ENCODE peak calls at places on chromosomes 16 and 17, in five cellular contexts. N is progenitor cell of endocrine pancreas, H is AG10803, U is transverse colon, C is astrocyte of the cerebellum. F is an unnamed sample.

GRCh38 chr17:72349508-72350472 is 229.0 kb downstream of the SOX9 start:
- DNase-seq in N (no peak), H (no peak), U (no peak), C (no peak), F (no peak)

GRCh38 chr17:72863511-72864175 is 228.8 kb downstream of the SLC39A11 start:
- DNase-seq in N (no peak), H (no peak), U (no peak), C (no peak), F (no peak)

GRCh38 chr17:43003542-43004172 is 2.9 kb upstream of the IFI35 start:
- DNase-seq in N (no peak), H (peak; percentile 71), U (no peak), C (no peak), F (no peak)

GRCh38 chr16:57679768-57680167 is 11.7 kb downstream of the ADGRG3 start:
- DNase-seq in N (no peak), H (no peak), U (no peak), C (no peak), F (no peak)

GRCh38 chr16:30741461-30741914 is 6.7 kb upstream of the PHKG2 start:
- DNase-seq in N (no peak), H (peak; percentile 83), U (peak; percentile 72), C (peak; percentile 71), F (no peak)

GRCh38 chr16:79272141-79272577 is 328.4 kb downstream of the MAF start:
- DNase-seq in N (no peak), H (no peak), U (peak; percentile 32), C (no peak), F (no peak)

GRCh38 chr17:39538875-39539274 is 68.8 kb downstream of the NEUROD2 start:
- DNase-seq in N (no peak), H (no peak), U (no peak), C (no peak), F (no peak)

GRCh38 chr17:4936436-4936835 is 3.4 kb downstream of the SLC25A11 start:
- DNase-seq in N (no peak), H (no peak), U (no peak), C (no peak), F (no peak)

GRCh38 chr17:49136335-49136734 is 3.8 kb downstream of the B4GALNT2 start:
- DNase-seq in N (no peak), H (no peak), U (no peak), C (no peak), F (no peak)

GRCh38 chr17:68431661-68432071 is 25.6 kb downstream of the WIPI1 start:
- DNase-seq in N (no peak), H (no peak), U (no peak), C (peak; percentile 15), F (no peak)

GRCh38 chr16:1546430-1546829 is 13.0 kb downstream of the TMEM204 start:
- DNase-seq in N (no peak), H (no peak), U (no peak), C (no peak), F (no peak)

GRCh38 chr17:4900231-4901107 is 1.1 kb downstream of the C17orf107 start:
- DNase-seq in N (no peak), H (no peak), U (peak; percentile 56), C (no peak), F (no peak)

GRCh38 chr17:82692268-82692667 is 6.2 kb downstream of the RAB40B start:
- DNase-seq in N (no peak), H (no peak), U (no peak), C (no peak), F (no peak)

GRCh38 chr16:9351440-9351839 is 260.0 kb downstream of the HAPSTR1 start:
- DNase-seq in N (no peak), H (no peak), U (peak; percentile 45), C (no peak), F (no peak)

GRCh38 chr17:6054372-6054771 is 15.8 kb upstream of the WSCD1 start:
- DNase-seq in N (no peak), H (no peak), U (no peak), C (no peak), F (no peak)

GRCh38 chr17:2018716-2019490 is 6.2 kb downstream of the RTN4RL1 start:
- DNase-seq in N (no peak), H (no peak), U (no peak), C (no peak), F (no peak)

GRCh38 chr17:520447-521167 is 168.0 kb upstream of the RPH3AL start:
- DNase-seq in N (no peak), H (no peak), U (no peak), C (no peak), F (no peak)

GRCh38 chr17:1275962-1276736 is 3.3 kb upstream of the TRARG1 start:
- DNase-seq in N (peak; percentile 66), H (peak; percentile 15), U (peak; percentile 71), C (no peak), F (no peak)

GRCh38 chr17:52143536-52143935 is 15.0 kb downstream of the CA10 start:
- DNase-seq in N (no peak), H (no peak), U (no peak), C (no peak), F (no peak)

GRCh38 chr17:3532106-3532858 is 25.3 kb downstream of the TRPV3 start:
- DNase-seq in N (no peak), H (no peak), U (no peak), C (no peak), F (no peak)

GRCh38 chr17:41624208-41625101 is at the start of gene KRT17:
- DNase-seq in N (no peak), H (no peak), U (no peak), C (no peak), F (no peak)

GRCh38 chr16:74291577-74292208 is 4.9 kb upstream of the PSMD7 start:
- DNase-seq in N (no peak), H (peak; percentile 30), U (no peak), C (no peak), F (no peak)

GRCh38 chr16:8853150-8853549 is 15.7 kb downstream of the CARHSP1 start:
- DNase-seq in N (no peak), H (no peak), U (no peak), C (no peak), F (no peak)

GRCh38 chr17:28570716-28571254 is 539 bp downstream of the PIGS start:
- DNase-seq in N (no peak), H (no peak), U (peak; percentile 53), C (no peak), F (no peak)

GRCh38 chr16:11393366-11393765 is 48.1 kb downstream of the RMI2 start:
- DNase-seq in N (no peak), H (no peak), U (no peak), C (no peak), F (no peak)

GRCh38 chr17:83187782-83188311 is 108.4 kb downstream of the METRNL start:
- DNase-seq in N (no peak), H (no peak), U (no peak), C (no peak), F (no peak)

GRCh38 chr16:1100084-1100800 is 4.2 kb upstream of the C1QTNF8 start:
- DNase-seq in N (no peak), H (no peak), U (no peak), C (no peak), F (no peak)

GRCh38 chr17:9115446-9116265 is 94.3 kb downstream of the NTN1 start:
- DNase-seq in N (no peak), H (peak; percentile 63), U (peak; percentile 48), C (peak; percentile 8), F (peak; percentile 24)

GRCh38 chr17:80793851-80794267 is 197.8 kb upstream of the CHMP6 start:
- DNase-seq in N (no peak), H (peak; percentile 20), U (no peak), C (no peak), F (no peak)

GRCh38 chr17:36947922-36948716 is 635 bp upstream of the AATF start:
- DNase-seq in N (no peak), H (no peak), U (no peak), C (no peak), F (no peak)

GRCh38 chr16:27991876-27992275 is 71.6 kb downstream of the GSG1L start:
- DNase-seq in N (no peak), H (no peak), U (no peak), C (no peak), F (no peak)

GRCh38 chr16:50603206-50604064 is 55.2 kb downstream of the NKD1 start:
- DNase-seq in N (no peak), H (peak; percentile 96), U (peak; percentile 33), C (peak; percentile 64), F (peak; percentile 36)

GRCh38 chr17:75693500-75694481 is 26.7 kb downstream of the SAP30BP start:
- DNase-seq in N (no peak), H (peak; percentile 98), U (peak; percentile 63), C (peak; percentile 83), F (peak; percentile 68)
- TF ChIP-seq CTCF in N (no peak), H (peak; percentile 49), U (no peak), C (peak; percentile 8), F (peak; percentile 26)

DNA sequence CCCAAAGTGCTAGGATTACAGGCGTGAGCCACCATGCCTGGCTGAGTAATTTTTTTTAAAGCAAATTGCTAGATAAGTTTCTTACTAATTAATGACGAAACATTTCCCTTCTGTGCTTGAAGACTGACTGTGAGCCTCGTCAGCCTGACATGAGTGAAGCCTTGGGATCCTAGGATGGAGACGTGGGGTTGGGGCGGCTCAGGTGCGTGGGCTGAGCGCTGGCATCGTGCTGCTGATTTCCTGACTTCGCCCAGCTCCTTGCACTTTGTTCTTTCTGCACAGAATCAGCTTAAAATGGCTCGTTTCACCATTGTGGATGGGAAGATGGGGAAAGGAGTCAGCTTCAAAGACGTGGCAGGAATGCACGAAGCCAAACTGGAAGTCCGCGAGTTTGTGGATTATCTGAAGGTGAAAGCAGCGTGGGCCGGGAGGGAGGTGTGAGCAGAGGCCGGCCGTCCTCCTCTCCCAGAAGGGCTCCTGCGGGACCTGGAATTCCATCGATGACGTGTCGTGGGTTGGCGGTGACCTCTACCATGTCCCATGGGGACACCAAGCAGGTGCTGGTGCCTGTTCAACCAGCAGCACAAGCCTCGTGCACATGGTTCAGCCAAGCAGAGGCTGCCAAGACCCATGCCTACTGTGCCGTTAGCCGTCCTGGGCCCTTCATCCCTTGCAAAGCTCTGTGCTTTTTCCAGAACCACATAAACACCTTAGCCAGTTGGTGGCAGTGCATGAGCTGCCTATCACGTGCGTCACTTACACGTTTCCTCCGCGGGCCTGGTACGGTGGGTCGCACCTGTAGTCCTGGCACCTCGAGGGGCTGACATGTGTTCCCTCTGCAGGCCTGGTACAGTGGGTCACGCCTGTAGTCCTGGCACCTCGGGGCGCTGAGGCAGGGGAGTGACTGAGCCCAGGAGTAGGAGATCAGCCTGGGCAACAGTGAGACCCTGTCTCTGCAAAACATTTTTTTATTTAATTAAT is 22.5 kb downstream of the SPG7 start:
- DNase-seq in N (no peak), H (no peak), U (no peak), C (no peak), F (no peak)
- TF ChIP-seq CTCF in N (no peak), H (no peak), U (no peak), C (no peak), F (no peak)

GRCh38 chr17:45108595-45109521 is 23.5 kb downstream of the PLCD3 start:
- DNase-seq in N (no peak), H (no peak), U (peak; percentile 39), C (no peak), F (no peak)
- TF ChIP-seq CTCF in N (no peak), H (peak; percentile 10), U (peak; percentile 15), C (no peak), F (no peak)

DNA sequence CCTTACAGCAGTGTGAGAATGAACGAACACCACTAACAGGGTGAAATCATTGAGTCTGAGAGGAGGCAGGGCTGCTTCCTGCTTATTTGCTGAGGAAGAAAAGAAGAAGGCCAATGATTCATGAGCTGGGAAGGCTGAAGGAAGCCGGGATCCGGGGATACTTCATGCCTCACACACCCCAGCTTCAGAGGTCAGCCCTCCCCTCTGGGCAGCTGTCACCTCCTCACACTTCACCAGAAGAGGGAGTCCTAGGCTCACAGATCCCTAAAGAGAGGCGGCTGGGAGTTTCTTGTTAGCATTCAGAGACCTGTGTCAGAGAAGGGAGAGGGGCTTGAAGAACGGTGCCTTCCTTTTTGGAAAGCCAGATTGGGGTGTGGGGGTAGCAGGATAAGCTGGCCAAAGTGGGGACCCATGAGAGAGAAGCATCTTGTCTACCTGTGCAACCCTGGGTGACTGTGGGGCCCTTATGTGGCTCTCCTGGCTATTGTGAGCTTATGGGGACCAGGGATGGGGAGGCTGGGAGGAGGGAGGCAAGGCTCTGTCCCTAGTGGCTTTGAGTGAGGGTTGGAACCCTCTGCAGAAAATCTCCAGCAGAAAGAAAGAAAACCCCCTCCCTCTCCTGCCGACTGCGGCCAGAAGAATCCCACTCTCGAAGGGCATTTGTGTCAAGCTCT is 94.6 kb downstream of the RGS9 start:
- DNase-seq in N (peak; percentile 43), H (peak; percentile 87), U (peak; percentile 45), C (peak; percentile 62), F (peak; percentile 64)
- TF ChIP-seq CTCF in N (peak; percentile 72), H (peak; percentile 91), U (peak; percentile 59), C (peak; percentile 88), F (peak; percentile 89)